ENCODE peak calls at places on chromosomes 12 and 14, in five cellular contexts. W, B, L, D and O are unnamed samples.
A peak's percentile ranks its signal among the peaks of the same experiment; 100 is the strongest.

GRCh38 chr12:7189398-7190267 is at the start of gene PEX5:
- DNase-seq in D (peak; percentile 71), W (peak; percentile 81), L (peak; percentile 94), B (peak; percentile 89), O (peak; percentile 35)

GRCh38 chr12:101761347-101761746 is 22.1 kb upstream of the SYCP3 start:
- DNase-seq in D (no peak), L (no peak), B (no peak), W (no peak), O (no peak)

GRCh38 chr14:105013150-105013787 is 7.6 kb downstream of the CDCA4 start:
- DNase-seq in D (no peak), B (no peak), W (no peak), L (peak; percentile 7), O (no peak)

GRCh38 chr12:49288412-49288853 is 6.5 kb upstream of the PRPH start:
- DNase-seq in D (peak; percentile 71), L (peak; percentile 22), B (peak; percentile 76), W (peak; percentile 40), O (peak; percentile 74)

GRCh38 chr12:117072106-117072505 is 27.1 kb downstream of the TESC start:
- DNase-seq in D (no peak), W (no peak), B (no peak), L (no peak), O (no peak)

GRCh38 chr12:47328831-47329545 is 249.2 kb upstream of the AMIGO2 start:
- DNase-seq in B (no peak), W (no peak), L (no peak), D (no peak), O (no peak)

GRCh38 chr14:64707661-64708060 is 3.4 kb downstream of the PLEKHG3 start:
- DNase-seq in L (no peak), W (no peak), B (no peak), D (no peak), O (no peak)

GRCh38 chr14:76776306-76777251 is 15.3 kb downstream of the VASH1 start:
- DNase-seq in L (no peak), B (no peak), W (no peak), D (no peak), O (no peak)

GRCh38 chr14:68512088-68512487 is 280.8 kb downstream of the ZFP36L1 start:
- DNase-seq in B (no peak), L (no peak), W (no peak), D (no peak), O (no peak)